ENCODE peak calls at places on chromosomes 3 and 15, in nine cellular contexts. One of them, this sample, is unnamed.

GRCh38 chr3:98329392-98330124 is 24.1 kb upstream of the OR5K4 start:
- DNase-seq in ovary: no peak
- DNase-seq in fibroblast of lung: peak; percentile 20
- DNase-seq in heart right ventricle: peak; percentile 18
- DNase-seq in CD4-positive, alpha-beta memory T cell: peak; percentile 48
- DNase-seq in ascending aorta: no peak
- DNase-seq in pancreas: no peak
- DNase-seq in MM.1S: peak; percentile 62
- DNase-seq in epithelial cell of esophagus: peak; percentile 69
- DNase-seq in this sample: no peak

GRCh38 chr3:1164101-1164500 is 71.3 kb downstream of the CNTN6 start:
- DNase-seq in ovary: no peak
- DNase-seq in fibroblast of lung: no peak
- DNase-seq in heart right ventricle: no peak
- DNase-seq in CD4-positive, alpha-beta memory T cell: no peak
- DNase-seq in ascending aorta: no peak
- DNase-seq in pancreas: no peak
- DNase-seq in MM.1S: no peak
- DNase-seq in epithelial cell of esophagus: no peak
- DNase-seq in this sample: no peak

GRCh38 chr15:64461577-64462162 is 1.3 kb downstream of the ZNF609 start:
- DNase-seq in ovary: no peak
- DNase-seq in fibroblast of lung: peak; percentile 33
- DNase-seq in heart right ventricle: peak; percentile 6
- DNase-seq in CD4-positive, alpha-beta memory T cell: peak; percentile 11
- DNase-seq in ascending aorta: no peak
- DNase-seq in pancreas: no peak
- DNase-seq in MM.1S: no peak
- DNase-seq in epithelial cell of esophagus: peak; percentile 87
- DNase-seq in this sample: no peak

GRCh38 chr3:177731644-177732268 is 534.5 kb upstream of the TBL1XR1 start:
- DNase-seq in ovary: no peak
- DNase-seq in fibroblast of lung: peak; percentile 89
- DNase-seq in heart right ventricle: no peak
- DNase-seq in CD4-positive, alpha-beta memory T cell: no peak
- DNase-seq in ascending aorta: no peak
- DNase-seq in pancreas: no peak
- DNase-seq in MM.1S: no peak
- DNase-seq in epithelial cell of esophagus: peak; percentile 52
- DNase-seq in this sample: no peak

GRCh38 chr15:35379972-35380371 is 166.0 kb downstream of the DPH6 start:
- DNase-seq in ovary: no peak
- DNase-seq in fibroblast of lung: no peak
- DNase-seq in heart right ventricle: no peak
- DNase-seq in CD4-positive, alpha-beta memory T cell: no peak
- DNase-seq in ascending aorta: no peak
- DNase-seq in pancreas: no peak
- DNase-seq in MM.1S: no peak
- DNase-seq in epithelial cell of esophagus: peak; percentile 30
- DNase-seq in this sample: no peak

GRCh38 chr15:94272251-94272898 is 41.0 kb downstream of the MCTP2 start:
- DNase-seq in ovary: no peak
- DNase-seq in fibroblast of lung: no peak
- DNase-seq in heart right ventricle: no peak
- DNase-seq in CD4-positive, alpha-beta memory T cell: peak; percentile 17
- DNase-seq in ascending aorta: no peak
- DNase-seq in pancreas: no peak
- DNase-seq in MM.1S: peak; percentile 40
- DNase-seq in epithelial cell of esophagus: no peak
- DNase-seq in this sample: no peak

GRCh38 chr15:77160562-77161481 is 89.9 kb upstream of the TSPAN3 start:
- DNase-seq in ovary: no peak
- DNase-seq in fibroblast of lung: peak; percentile 34
- DNase-seq in heart right ventricle: no peak
- DNase-seq in CD4-positive, alpha-beta memory T cell: peak; percentile 22
- DNase-seq in ascending aorta: no peak
- DNase-seq in pancreas: no peak
- DNase-seq in MM.1S: no peak
- DNase-seq in epithelial cell of esophagus: peak; percentile 55
- DNase-seq in this sample: no peak

GRCh38 chr15:74630284-74631086 is 14.8 kb downstream of the CLK3 start:
- DNase-seq in ovary: no peak
- DNase-seq in fibroblast of lung: no peak
- DNase-seq in heart right ventricle: no peak
- DNase-seq in CD4-positive, alpha-beta memory T cell: no peak
- DNase-seq in ascending aorta: no peak
- DNase-seq in pancreas: no peak
- DNase-seq in MM.1S: no peak
- DNase-seq in epithelial cell of esophagus: no peak
- DNase-seq in this sample: no peak

GRCh38 chr3:68256635-68257034 is 602.2 kb upstream of the SUCLG2 start:
- DNase-seq in ovary: no peak
- DNase-seq in fibroblast of lung: no peak
- DNase-seq in heart right ventricle: no peak
- DNase-seq in CD4-positive, alpha-beta memory T cell: peak; percentile 13
- DNase-seq in ascending aorta: no peak
- DNase-seq in pancreas: no peak
- DNase-seq in MM.1S: no peak
- DNase-seq in epithelial cell of esophagus: peak; percentile 2
- DNase-seq in this sample: no peak

GRCh38 chr15:85831415-85832113 is 36.8 kb upstream of the KLHL25 start:
- DNase-seq in ovary: peak; percentile 80
- DNase-seq in fibroblast of lung: peak; percentile 34
- DNase-seq in heart right ventricle: peak; percentile 66
- DNase-seq in CD4-positive, alpha-beta memory T cell: peak; percentile 16
- DNase-seq in ascending aorta: peak; percentile 76
- DNase-seq in pancreas: peak; percentile 71
- DNase-seq in MM.1S: no peak
- DNase-seq in epithelial cell of esophagus: peak; percentile 57
- DNase-seq in this sample: peak; percentile 46

GRCh38 chr3:58658508-58658907 is 8.1 kb downstream of the FAM3D start:
- DNase-seq in ovary: no peak
- DNase-seq in fibroblast of lung: no peak
- DNase-seq in heart right ventricle: no peak
- DNase-seq in CD4-positive, alpha-beta memory T cell: no peak
- DNase-seq in ascending aorta: peak; percentile 15
- DNase-seq in pancreas: no peak
- DNase-seq in MM.1S: no peak
- DNase-seq in epithelial cell of esophagus: no peak
- DNase-seq in this sample: no peak

GRCh38 chr3:58657036-58657435 is 9.5 kb downstream of the FAM3D start:
- DNase-seq in ovary: no peak
- DNase-seq in fibroblast of lung: no peak
- DNase-seq in heart right ventricle: no peak
- DNase-seq in CD4-positive, alpha-beta memory T cell: no peak
- DNase-seq in ascending aorta: no peak
- DNase-seq in pancreas: no peak
- DNase-seq in MM.1S: no peak
- DNase-seq in epithelial cell of esophagus: no peak
- DNase-seq in this sample: no peak

GRCh38 chr3:58659051-58659675 is 7.4 kb downstream of the FAM3D start:
- DNase-seq in ovary: no peak
- DNase-seq in fibroblast of lung: peak; percentile 24
- DNase-seq in heart right ventricle: peak; percentile 20
- DNase-seq in CD4-positive, alpha-beta memory T cell: no peak
- DNase-seq in ascending aorta: peak; percentile 28
- DNase-seq in pancreas: no peak
- DNase-seq in MM.1S: no peak
- DNase-seq in epithelial cell of esophagus: peak; percentile 34
- DNase-seq in this sample: no peak

GRCh38 chr3:58656631-58657030 is 9.9 kb downstream of the FAM3D start:
- DNase-seq in ovary: no peak
- DNase-seq in fibroblast of lung: no peak
- DNase-seq in heart right ventricle: no peak
- DNase-seq in CD4-positive, alpha-beta memory T cell: no peak
- DNase-seq in ascending aorta: no peak
- DNase-seq in pancreas: no peak
- DNase-seq in MM.1S: no peak
- DNase-seq in epithelial cell of esophagus: no peak
- DNase-seq in this sample: no peak

GRCh38 chr3:58657571-58658141 is 8.9 kb downstream of the FAM3D start:
- DNase-seq in ovary: no peak
- DNase-seq in fibroblast of lung: no peak
- DNase-seq in heart right ventricle: no peak
- DNase-seq in CD4-positive, alpha-beta memory T cell: no peak
- DNase-seq in ascending aorta: peak; percentile 39
- DNase-seq in pancreas: no peak
- DNase-seq in MM.1S: no peak
- DNase-seq in epithelial cell of esophagus: peak; percentile 37
- DNase-seq in this sample: no peak
- H3K4me3 ChIP-seq in ovary: no peak overlapping the region
- H3K4me3 ChIP-seq in fibroblast of lung: no peak overlapping the region
- H3K4me3 ChIP-seq in heart right ventricle: no peak overlapping the region
- H3K4me3 ChIP-seq in CD4-positive, alpha-beta memory T cell: no peak overlapping the region
- H3K4me3 ChIP-seq in ascending aorta: no peak overlapping the region
- H3K4me3 ChIP-seq in pancreas: no peak overlapping the region
- H3K4me3 ChIP-seq in MM.1S: no peak overlapping the region
- H3K4me3 ChIP-seq in epithelial cell of esophagus: peak overlapping the region; percentile 29
- H3K4me3 ChIP-seq in this sample: no peak overlapping the region

GRCh38 chr3:157088133-157088488 is 71.8 kb downstream of the CCNL1 start:
- DNase-seq in ovary: no peak
- DNase-seq in fibroblast of lung: no peak
- DNase-seq in heart right ventricle: no peak
- DNase-seq in CD4-positive, alpha-beta memory T cell: no peak
- DNase-seq in ascending aorta: no peak
- DNase-seq in pancreas: no peak
- DNase-seq in MM.1S: no peak
- DNase-seq in epithelial cell of esophagus: no peak
- DNase-seq in this sample: no peak
- H3K4me3 ChIP-seq in ovary: peak overlapping the region; percentile 48
- H3K4me3 ChIP-seq in fibroblast of lung: peak overlapping the region; percentile 35
- H3K4me3 ChIP-seq in heart right ventricle: peak overlapping the region; percentile 49
- H3K4me3 ChIP-seq in CD4-positive, alpha-beta memory T cell: no peak overlapping the region
- H3K4me3 ChIP-seq in ascending aorta: peak overlapping the region; percentile 75
- H3K4me3 ChIP-seq in pancreas: peak overlapping the region; percentile 52
- H3K4me3 ChIP-seq in MM.1S: peak overlapping the region; percentile 66
- H3K4me3 ChIP-seq in epithelial cell of esophagus: peak overlapping the region; percentile 57
- H3K4me3 ChIP-seq in this sample: peak overlapping the region; percentile 82

GRCh38 chr3:16375891-16376290 is 110.9 kb downstream of the OXNAD1 start:
- DNase-seq in ovary: no peak
- DNase-seq in fibroblast of lung: no peak
- DNase-seq in heart right ventricle: no peak
- DNase-seq in CD4-positive, alpha-beta memory T cell: no peak
- DNase-seq in ascending aorta: no peak
- DNase-seq in pancreas: no peak
- DNase-seq in MM.1S: no peak
- DNase-seq in epithelial cell of esophagus: no peak
- DNase-seq in this sample: no peak

GRCh38 chr3:16378415-16378814 is 113.4 kb downstream of the OXNAD1 start:
- DNase-seq in ovary: no peak
- DNase-seq in fibroblast of lung: no peak
- DNase-seq in heart right ventricle: no peak
- DNase-seq in CD4-positive, alpha-beta memory T cell: no peak
- DNase-seq in ascending aorta: no peak
- DNase-seq in pancreas: no peak
- DNase-seq in MM.1S: no peak
- DNase-seq in epithelial cell of esophagus: no peak
- DNase-seq in this sample: no peak

GRCh38 chr3:16378920-16379319 is 113.9 kb downstream of the OXNAD1 start:
- DNase-seq in ovary: no peak
- DNase-seq in fibroblast of lung: peak; percentile 73
- DNase-seq in heart right ventricle: no peak
- DNase-seq in CD4-positive, alpha-beta memory T cell: no peak
- DNase-seq in ascending aorta: no peak
- DNase-seq in pancreas: no peak
- DNase-seq in MM.1S: no peak
- DNase-seq in epithelial cell of esophagus: peak; percentile 68
- DNase-seq in this sample: no peak

GRCh38 chr3:16379838-16380237 is 114.8 kb downstream of the OXNAD1 start:
- DNase-seq in ovary: no peak
- DNase-seq in fibroblast of lung: no peak
- DNase-seq in heart right ventricle: no peak
- DNase-seq in CD4-positive, alpha-beta memory T cell: no peak
- DNase-seq in ascending aorta: no peak
- DNase-seq in pancreas: no peak
- DNase-seq in MM.1S: no peak
- DNase-seq in epithelial cell of esophagus: no peak
- DNase-seq in this sample: no peak

GRCh38 chr3:16377847-16378302 is 112.9 kb downstream of the OXNAD1 start:
- DNase-seq in ovary: no peak
- DNase-seq in fibroblast of lung: no peak
- DNase-seq in heart right ventricle: no peak
- DNase-seq in CD4-positive, alpha-beta memory T cell: no peak
- DNase-seq in ascending aorta: no peak
- DNase-seq in pancreas: no peak
- DNase-seq in MM.1S: no peak
- DNase-seq in epithelial cell of esophagus: no peak
- DNase-seq in this sample: no peak
- H3K4me3 ChIP-seq in ovary: no peak overlapping the region
- H3K4me3 ChIP-seq in fibroblast of lung: no peak overlapping the region
- H3K4me3 ChIP-seq in heart right ventricle: no peak overlapping the region
- H3K4me3 ChIP-seq in CD4-positive, alpha-beta memory T cell: peak overlapping the region; percentile 13
- H3K4me3 ChIP-seq in ascending aorta: no peak overlapping the region
- H3K4me3 ChIP-seq in pancreas: no peak overlapping the region
- H3K4me3 ChIP-seq in MM.1S: no peak overlapping the region
- H3K4me3 ChIP-seq in epithelial cell of esophagus: no peak overlapping the region
- H3K4me3 ChIP-seq in this sample: no peak overlapping the region

GRCh38 chr3:16374047-16375019 is 109.3 kb downstream of the OXNAD1 start:
- DNase-seq in ovary: no peak
- DNase-seq in fibroblast of lung: no peak
- DNase-seq in heart right ventricle: no peak
- DNase-seq in CD4-positive, alpha-beta memory T cell: peak; percentile 31
- DNase-seq in ascending aorta: no peak
- DNase-seq in pancreas: no peak
- DNase-seq in MM.1S: no peak
- DNase-seq in epithelial cell of esophagus: peak; percentile 11
- DNase-seq in this sample: no peak

GRCh38 chr3:16373270-16373785 is 108.3 kb downstream of the OXNAD1 start:
- DNase-seq in ovary: no peak
- DNase-seq in fibroblast of lung: no peak
- DNase-seq in heart right ventricle: no peak
- DNase-seq in CD4-positive, alpha-beta memory T cell: no peak
- DNase-seq in ascending aorta: no peak
- DNase-seq in pancreas: no peak
- DNase-seq in MM.1S: no peak
- DNase-seq in epithelial cell of esophagus: no peak
- DNase-seq in this sample: no peak

GRCh38 chr3:16381426-16381825 is 116.4 kb downstream of the OXNAD1 start:
- DNase-seq in ovary: no peak
- DNase-seq in fibroblast of lung: no peak
- DNase-seq in heart right ventricle: no peak
- DNase-seq in CD4-positive, alpha-beta memory T cell: no peak
- DNase-seq in ascending aorta: no peak
- DNase-seq in pancreas: no peak
- DNase-seq in MM.1S: no peak
- DNase-seq in epithelial cell of esophagus: no peak
- DNase-seq in this sample: no peak

GRCh38 chr3:16380421-16380820 is 115.4 kb downstream of the OXNAD1 start:
- DNase-seq in ovary: no peak
- DNase-seq in fibroblast of lung: no peak
- DNase-seq in heart right ventricle: no peak
- DNase-seq in CD4-positive, alpha-beta memory T cell: no peak
- DNase-seq in ascending aorta: no peak
- DNase-seq in pancreas: no peak
- DNase-seq in MM.1S: no peak
- DNase-seq in epithelial cell of esophagus: no peak
- DNase-seq in this sample: no peak

DNA sequence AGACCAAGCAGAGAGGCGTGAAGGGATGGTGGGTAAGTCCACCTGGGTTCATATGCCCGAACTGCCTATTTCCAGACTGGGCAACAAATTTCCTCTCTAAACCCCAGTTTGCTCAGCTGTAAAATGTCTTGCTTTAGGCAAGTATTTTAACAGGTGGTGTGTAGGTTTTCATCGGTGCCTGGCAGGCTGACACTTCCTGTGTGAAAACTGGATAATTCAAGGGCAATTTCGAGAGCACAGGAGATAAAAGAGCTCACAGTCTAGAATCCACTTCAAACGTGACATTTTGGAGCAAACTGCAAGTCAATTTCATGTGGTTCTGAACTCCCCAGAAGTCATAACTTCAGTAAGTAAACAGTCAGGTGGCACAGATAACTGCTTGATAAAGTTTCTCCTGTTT is 112.2 kb downstream of the OXNAD1 start:
- DNase-seq in ovary: no peak
- DNase-seq in fibroblast of lung: no peak
- DNase-seq in heart right ventricle: no peak
- DNase-seq in CD4-positive, alpha-beta memory T cell: peak; percentile 57
- DNase-seq in ascending aorta: no peak
- DNase-seq in pancreas: no peak
- DNase-seq in MM.1S: peak; percentile 50
- DNase-seq in epithelial cell of esophagus: no peak
- DNase-seq in this sample: no peak
- H3K4me3 ChIP-seq in ovary: no peak overlapping the region
- H3K4me3 ChIP-seq in fibroblast of lung: no peak overlapping the region
- H3K4me3 ChIP-seq in heart right ventricle: no peak overlapping the region
- H3K4me3 ChIP-seq in CD4-positive, alpha-beta memory T cell: no peak overlapping the region
- H3K4me3 ChIP-seq in ascending aorta: no peak overlapping the region
- H3K4me3 ChIP-seq in pancreas: no peak overlapping the region
- H3K4me3 ChIP-seq in MM.1S: no peak overlapping the region
- H3K4me3 ChIP-seq in epithelial cell of esophagus: no peak overlapping the region
- H3K4me3 ChIP-seq in this sample: no peak overlapping the region